ENCODE peak calls at places on chromosomes 1 and 21, in ten cellular contexts. J is ovary, W is transverse colon, L is tibial nerve, F is stomach, K is sigmoid colon, Y is SK-N-SH, R is GM12878, V is A549, X is K562. D is an unnamed sample.

GRCh38 chr1:168261390-168261789 is 19.3 kb upstream of the TBX19 start:
- DNase-seq in J (no peak), W (no peak), L (no peak), F (no peak), K (no peak), Y (no peak), R (no peak), V (no peak), X (no peak), D (no peak)

GRCh38 chr21:31374430-31374829 is 30.4 kb upstream of the TIAM1 start:
- DNase-seq in J (no peak), W (no peak), L (no peak), F (no peak), K (no peak), Y (no peak), R (no peak), V (no peak), X (no peak), D (no peak)

GRCh38 chr1:96313216-96313615 is 408.4 kb upstream of the PTBP2 start:
- DNase-seq in J (no peak), W (no peak), L (no peak), F (no peak), K (no peak), Y (no peak), R (no peak), V (no peak), X (no peak), D (no peak)

GRCh38 chr1:9235123-9235513 is 544 bp downstream of the H6PD start:
- DNase-seq in J (peak; percentile 58), W (no peak), L (no peak), F (peak; percentile 39), K (no peak), Y (no peak), R (no peak), V (peak; percentile 42), X (no peak), D (no peak)

GRCh38 chr21:33230518-33231324 is 983 bp downstream of the IFNAR2 start:
- DNase-seq in J (no peak), W (peak; percentile 66), L (no peak), F (no peak), K (peak; percentile 76), Y (peak; percentile 81), R (no peak), V (peak; percentile 56), X (peak; percentile 71), D (no peak)

GRCh38 chr1:11550664-11551283 is 71.8 kb downstream of the DISP3 start:
- DNase-seq in J (peak; percentile 55), W (peak; percentile 17), L (no peak), F (peak; percentile 35), K (no peak), Y (no peak), R (no peak), V (peak; percentile 53), X (peak; percentile 91), D (no peak)

GRCh38 chr21:16608209-16608830 is 878.5 kb downstream of the USP25 start:
- DNase-seq in J (no peak), W (no peak), L (no peak), F (no peak), K (no peak), Y (no peak), R (no peak), V (peak; percentile 27), X (no peak), D (no peak)

GRCh38 chr1:1599919-1600860 is at the start of gene FNDC10:
- DNase-seq in J (no peak), W (no peak), L (no peak), F (no peak), K (no peak), Y (peak; percentile 92), R (no peak), V (no peak), X (no peak), D (no peak)

GRCh38 chr1:1440941-1441888 is 5.7 kb downstream of the VWA1 start:
- DNase-seq in J (peak; percentile 75), W (peak; percentile 62), L (no peak), F (peak; percentile 61), K (no peak), Y (peak; percentile 86), R (no peak), V (no peak), X (peak; percentile 82), D (no peak)

GRCh38 chr1:110559157-110559556 is 40.2 kb upstream of the KCNA10 start:
- DNase-seq in J (no peak), W (no peak), L (no peak), F (no peak), K (no peak), Y (no peak), R (no peak), V (no peak), X (no peak), D (no peak)

GRCh38 chr21:40165671-40166070 is 298.4 kb downstream of the PCP4 start:
- DNase-seq in J (no peak), W (no peak), L (no peak), F (no peak), K (no peak), Y (no peak), R (no peak), V (no peak), X (no peak), D (no peak)

GRCh38 chr1:176102243-176102642 is 104.8 kb downstream of the COP1 start:
- DNase-seq in J (no peak), W (no peak), L (no peak), F (no peak), K (no peak), Y (no peak), R (no peak), V (no peak), X (no peak), D (no peak)

GRCh38 chr1:32736812-32737791 is 34.5 kb upstream of the SYNC start:
- DNase-seq in J (no peak), W (peak; percentile 84), L (no peak), F (peak; percentile 66), K (no peak), Y (no peak), R (no peak), V (no peak), X (no peak), D (no peak)

GRCh38 chr1:91555821-91556531 is 55.3 kb downstream of the CDC7 start:
- DNase-seq in J (no peak), W (no peak), L (no peak), F (no peak), K (no peak), Y (no peak), R (no peak), V (peak; percentile 32), X (peak; percentile 85), D (peak; percentile 68)

DNA sequence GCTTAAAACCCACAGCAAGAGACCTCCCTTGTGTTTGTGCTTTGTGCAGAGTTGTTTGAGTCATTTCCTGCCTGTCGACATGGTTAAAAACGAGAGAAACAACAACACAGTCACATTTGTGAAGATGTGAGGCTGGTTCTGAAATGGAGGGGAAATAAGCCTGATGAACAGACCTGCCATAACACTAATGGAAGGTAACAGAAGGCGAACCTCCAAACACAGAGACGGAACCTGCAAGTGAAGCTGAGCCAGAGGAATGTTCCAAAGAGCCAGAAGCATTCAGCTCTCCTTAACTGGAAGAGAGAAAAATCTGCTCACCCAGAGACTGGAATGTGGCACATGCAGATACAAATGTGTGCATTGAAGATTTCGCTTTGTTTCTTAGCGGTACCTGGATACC is 53.2 kb upstream of the RAVER2 start:
- DNase-seq in J (no peak), W (no peak), L (no peak), F (no peak), K (no peak), Y (no peak), R (no peak), V (no peak), X (no peak), D (no peak)
- H3K4me3 ChIP-seq in J (no peak overlapping the region), W (no peak overlapping the region), L (no peak overlapping the region), F (no peak overlapping the region), K (peak overlapping the region; percentile 7), Y (no peak overlapping the region), R (no peak overlapping the region), V (no peak overlapping the region), X (no peak overlapping the region), D (peak overlapping the region; percentile 50)

GRCh38 chr1:244598611-244599010 is 54.3 kb upstream of the DESI2 start:
- DNase-seq in J (no peak), W (no peak), L (no peak), F (no peak), K (no peak), Y (no peak), R (no peak), V (no peak), X (no peak), D (no peak)

GRCh38 chr1:244603498-244603897 is 49.4 kb upstream of the DESI2 start:
- DNase-seq in J (no peak), W (no peak), L (no peak), F (no peak), K (no peak), Y (peak; percentile 43), R (no peak), V (peak; percentile 36), X (peak; percentile 42), D (no peak)

GRCh38 chr1:244605835-244606234 is 47.1 kb upstream of the DESI2 start:
- DNase-seq in J (no peak), W (no peak), L (no peak), F (no peak), K (no peak), Y (no peak), R (no peak), V (no peak), X (no peak), D (no peak)

GRCh38 chr1:244601336-244601735 is 51.6 kb upstream of the DESI2 start:
- DNase-seq in J (no peak), W (no peak), L (no peak), F (no peak), K (no peak), Y (no peak), R (no peak), V (no peak), X (no peak), D (no peak)

DNA sequence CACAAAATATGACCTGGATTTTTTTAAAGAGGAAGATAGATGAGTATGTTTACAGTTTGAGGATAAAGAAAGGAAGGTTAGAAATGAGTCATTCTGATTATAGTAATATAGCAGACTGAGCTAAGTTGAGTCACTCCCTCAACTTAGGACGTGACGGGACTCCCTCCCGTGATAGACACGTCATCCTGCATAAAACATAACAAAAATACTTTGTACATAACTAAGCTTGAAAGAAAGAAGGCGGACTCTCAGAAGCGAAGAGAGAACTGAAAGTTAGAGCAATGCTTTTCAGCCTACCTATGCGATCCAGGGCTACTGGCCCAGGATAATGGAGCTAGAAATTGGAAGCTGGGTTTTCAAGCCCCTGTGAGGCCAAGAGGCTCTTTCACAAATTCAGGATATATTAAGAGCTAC is 53.0 kb upstream of the DESI2 start:
- DNase-seq in J (no peak), W (peak; percentile 12), L (no peak), F (peak; percentile 37), K (no peak), Y (no peak), R (peak; percentile 40), V (peak; percentile 82), X (peak; percentile 50), D (no peak)
- TF ChIP-seq EP300 in J (no peak), W (no peak), L (peak; percentile 11), F (no peak), K (no peak), Y (peak; percentile 22), R (peak; percentile 60), V (no peak), X (peak; percentile 23), D (no peak)

GRCh38 chr1:12619396-12620141 is 1.6 kb upstream of the DHRS3 start:
- DNase-seq in J (peak; percentile 87), W (peak; percentile 91), L (peak; percentile 86), F (peak; percentile 92), K (peak; percentile 97), Y (peak; percentile 88), R (no peak), V (peak; percentile 86), X (peak; percentile 92), D (peak; percentile 96)
- H3K4me3 ChIP-seq in J (peak overlapping the region; percentile 80), W (peak overlapping the region; percentile 85), L (peak overlapping the region; percentile 47), F (peak overlapping the region; percentile 73), K (peak overlapping the region; percentile 85), Y (no peak overlapping the region), R (peak overlapping the region; percentile 67), V (peak overlapping the region; percentile 93), X (peak overlapping the region; percentile 71), D (peak overlapping the region; percentile 71)

GRCh38 chr1:28144203-28145135 is 32.0 kb downstream of the PTAFR start:
- DNase-seq in J (no peak), W (no peak), L (no peak), F (no peak), K (no peak), Y (no peak), R (peak; percentile 97), V (peak; percentile 49), X (peak; percentile 54), D (no peak)
- TF ChIP-seq EP300 in J (no peak), W (no peak), L (no peak), F (no peak), K (no peak), Y (no peak), R (peak; percentile 94), V (no peak), X (no peak), D (no peak)